ENCODE peak calls at places on chromosomes 5 and 9, in seven cellular contexts. F is stomach, N is transverse colon, R is endothelial cell of umbilical vein, J is HCT116, W is tibial nerve, H is prostate gland. Z is an unnamed sample.
A peak's percentile ranks its signal among the peaks of the same experiment; 100 is the strongest.

GRCh38 chr5:95858023-95858461 is 35.5 kb upstream of the GLRX start:
- DNase-seq in F (no peak), N (no peak), R (peak; percentile 31), J (no peak), W (peak; percentile 28), H (no peak), Z (no peak)

GRCh38 chr9:10371824-10372223 is 241.0 kb downstream of the PTPRD start:
- DNase-seq in F (no peak), N (no peak), R (no peak), J (no peak), W (no peak), H (no peak), Z (no peak)

GRCh38 chr5:172140120-172140519 is 47.9 kb downstream of the STK10 start:
- DNase-seq in F (no peak), N (no peak), R (no peak), J (no peak), W (no peak), H (no peak), Z (no peak)

GRCh38 chr9:105148328-105149006 is 96.0 kb upstream of the SLC44A1 start:
- DNase-seq in F (no peak), N (no peak), R (no peak), J (no peak), W (no peak), H (no peak), Z (no peak)

GRCh38 chr5:53362521-53362941 is 117.9 kb upstream of the FST start:
- DNase-seq in F (no peak), N (no peak), R (peak; percentile 92), J (no peak), W (no peak), H (no peak), Z (no peak)

GRCh38 chr9:89815903-89816573 is 211.2 kb downstream of the GADD45G start:
- DNase-seq in F (no peak), N (no peak), R (no peak), J (no peak), W (no peak), H (no peak), Z (peak; percentile 60)

GRCh38 chr5:89282832-89283510 is 400.0 kb upstream of the MEF2C start:
- DNase-seq in F (no peak), N (no peak), R (peak; percentile 28), J (peak; percentile 29), W (no peak), H (no peak), Z (no peak)

GRCh38 chr5:142385194-142385593 is 60.4 kb upstream of the SPRY4 start:
- DNase-seq in F (no peak), N (no peak), R (no peak), J (no peak), W (no peak), H (no peak), Z (no peak)

GRCh38 chr9:98520221-98520920 is 188.4 kb downstream of the GABBR2 start:
- DNase-seq in F (no peak), N (no peak), R (peak; percentile 8), J (no peak), W (no peak), H (no peak), Z (no peak)

GRCh38 chr9:137670391-137671195 is 51.8 kb downstream of the EHMT1 start:
- DNase-seq in F (peak; percentile 81), N (peak; percentile 62), R (no peak), J (no peak), W (no peak), H (peak; percentile 63), Z (no peak)

GRCh38 chr9:38243993-38244392 is 148.5 kb upstream of the ALDH1B1 start:
- DNase-seq in F (no peak), N (no peak), R (no peak), J (no peak), W (no peak), H (no peak), Z (no peak)

GRCh38 chr9:72691671-72692070 is 170.3 kb downstream of the TMC1 start:
- DNase-seq in F (no peak), N (no peak), R (no peak), J (no peak), W (no peak), H (no peak), Z (no peak)

GRCh38 chr5:32942225-32942989 is 231.3 kb downstream of the NPR3 start:
- DNase-seq in F (no peak), N (peak; percentile 12), R (peak; percentile 26), J (peak; percentile 55), W (no peak), H (no peak), Z (no peak)

GRCh38 chr9:8074645-8075044 is 275.1 kb upstream of the DMAC1 start:
- DNase-seq in F (no peak), N (no peak), R (no peak), J (no peak), W (no peak), H (no peak), Z (no peak)

GRCh38 chr9:76401580-76402354 is 7.5 kb upstream of the RFK start:
- DNase-seq in F (no peak), N (peak; percentile 30), R (no peak), J (no peak), W (no peak), H (no peak), Z (no peak)

GRCh38 chr9:131297903-131298302 is 8.4 kb downstream of the PLPP7 start:
- DNase-seq in F (no peak), N (no peak), R (no peak), J (no peak), W (no peak), H (no peak), Z (no peak)

GRCh38 chr5:163350083-163350482 is 87.3 kb upstream of the CCNG1 start:
- DNase-seq in F (no peak), N (no peak), R (no peak), J (no peak), W (no peak), H (no peak), Z (no peak)

GRCh38 chr5:38793099-38793498 is 52.7 kb upstream of the OSMR start:
- DNase-seq in F (no peak), N (no peak), R (no peak), J (no peak), W (no peak), H (no peak), Z (no peak)

GRCh38 chr9:38278931-38279532 is 113.5 kb upstream of the ALDH1B1 start:
- DNase-seq in F (no peak), N (no peak), R (no peak), J (no peak), W (no peak), H (no peak), Z (no peak)

GRCh38 chr9:77764894-77765780 is 117.0 kb upstream of the GNA14 start:
- DNase-seq in F (no peak), N (no peak), R (peak; percentile 58), J (peak; percentile 32), W (no peak), H (no peak), Z (no peak)

GRCh38 chr9:70045452-70045851 is 1.8 kb downstream of the MAMDC2 start:
- DNase-seq in F (no peak), N (no peak), R (no peak), J (no peak), W (no peak), H (no peak), Z (no peak)

GRCh38 chr9:116700882-116701836 is 14.1 kb downstream of the TRIM32 start:
- DNase-seq in F (no peak), N (no peak), R (no peak), J (no peak), W (no peak), H (no peak), Z (no peak)

GRCh38 chr5:145944328-145944727 is 8.0 kb downstream of the SH3RF2 start:
- DNase-seq in F (peak; percentile 55), N (peak; percentile 52), R (no peak), J (no peak), W (no peak), H (no peak), Z (peak; percentile 54)

GRCh38 chr9:136625101-136626065 is 37.3 kb upstream of the EGFL7 start:
- DNase-seq in F (peak; percentile 92), N (peak; percentile 91), R (peak; percentile 86), J (no peak), W (peak; percentile 73), H (peak; percentile 69), Z (no peak)

GRCh38 chr5:76527685-76528161 is 95.5 kb downstream of the F2RL2 start:
- DNase-seq in F (no peak), N (no peak), R (peak; percentile 18), J (no peak), W (no peak), H (no peak), Z (no peak)
- TF ChIP-seq POLR2A in F (no peak), N (no peak), R (no peak), J (no peak), W (no peak), H (no peak), Z (no peak)

DNA sequence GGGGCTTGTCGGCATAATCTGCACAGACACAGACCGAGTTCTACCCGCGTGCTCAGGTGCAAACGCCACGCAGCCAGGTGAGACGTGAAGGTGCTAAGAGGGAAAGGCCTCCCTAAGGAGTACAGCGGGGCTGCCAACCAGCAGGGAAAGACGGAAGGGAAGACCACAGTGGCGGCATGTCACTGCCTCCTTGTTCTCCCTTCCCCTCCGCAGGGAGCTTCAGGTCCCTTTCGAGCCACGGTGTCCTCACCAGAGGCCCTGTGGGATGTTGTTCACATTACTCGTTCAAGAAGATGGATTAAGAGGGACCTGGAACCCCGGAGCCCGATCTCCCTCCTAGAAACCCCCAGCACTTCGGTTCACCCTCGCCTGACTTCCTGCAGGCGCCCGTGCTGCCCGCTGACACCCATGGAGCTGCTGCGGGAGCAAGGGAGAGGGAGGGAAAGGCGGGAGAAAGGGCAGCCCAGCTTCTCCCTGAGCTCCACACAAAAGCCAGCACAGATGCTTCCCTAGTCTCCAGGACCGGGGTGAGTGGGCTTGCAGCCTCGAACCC is 688 bp downstream of the BRD9 start:
- DNase-seq in F (no peak), N (peak; percentile 29), R (peak; percentile 37), J (no peak), W (no peak), H (no peak), Z (no peak)
- H3K36me3 ChIP-seq in F (peaks cover 45% of the 10 kb centered on the region), N (no peaks in the 10 kb centered on the region), R (no peaks in the 10 kb centered on the region), J (peaks cover 37% of the 10 kb centered on the region), W (peaks cover 44% of the 10 kb centered on the region), H (peaks cover 8% of the 10 kb centered on the region), Z (no peaks in the 10 kb centered on the region)

GRCh38 chr5:1044117-1044516 is 35.5 kb downstream of the NKD2 start:
- DNase-seq in F (no peak), N (no peak), R (no peak), J (no peak), W (no peak), H (no peak), Z (no peak)
- TF ChIP-seq CTCF in F (no peak), N (no peak), R (no peak), J (no peak), W (no peak), H (no peak), Z (no peak)

DNA sequence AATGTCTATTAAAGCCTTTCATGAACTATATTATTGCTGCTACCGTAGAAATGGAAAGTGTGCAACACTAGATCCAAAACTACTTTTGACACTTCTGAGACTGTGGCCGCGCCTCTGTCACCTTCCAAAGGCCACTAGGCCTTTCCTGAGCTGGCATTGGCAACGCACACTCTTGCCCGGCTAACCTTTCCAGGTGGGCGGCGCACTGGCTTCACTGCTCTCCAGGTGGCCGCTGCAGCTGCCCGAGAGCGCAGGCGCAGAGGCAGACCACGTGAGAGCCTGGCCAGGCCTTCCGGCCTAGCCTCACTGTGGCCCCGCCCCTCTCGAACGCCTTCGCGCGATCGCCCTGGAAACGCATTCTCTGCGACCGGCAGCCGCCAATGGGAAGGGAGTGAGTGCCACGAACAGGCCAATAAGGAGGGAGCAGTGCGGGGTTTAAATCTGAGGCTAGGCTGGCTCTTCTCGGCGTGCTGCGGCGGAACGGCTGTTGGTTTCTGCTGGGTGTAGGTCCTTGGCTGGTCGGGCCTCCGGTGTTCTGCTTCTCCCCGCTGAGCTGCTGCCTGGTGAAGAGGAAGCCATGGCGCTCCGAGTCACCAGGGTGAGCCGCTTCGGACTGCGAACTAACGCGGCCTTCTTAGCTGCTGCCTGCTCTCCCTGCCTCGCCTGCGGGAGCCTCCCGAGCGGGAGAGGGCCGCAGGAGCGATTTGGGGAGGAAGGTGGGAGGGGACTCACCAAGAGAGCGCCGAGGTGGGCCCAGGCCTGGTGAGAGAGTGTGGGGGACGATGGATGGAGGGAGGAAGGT is at the start of gene CCNB1:
- DNase-seq in F (peak; percentile 98), N (peak; percentile 98), R (peak; percentile 99), J (peak; percentile 96), W (peak; percentile 92), H (peak; percentile 97), Z (peak; percentile 99)
- TF ChIP-seq POLR2A in F (no peak), N (no peak), R (peak; percentile 78), J (peak; percentile 82), W (peak; percentile 38), H (peak; percentile 39), Z (no peak)

Z was measured in Peyer's patch.